ENCODE peak calls at places on chromosome 17, in six cellular contexts. One of them, this sample, is unnamed.

GRCh38 chr17:3049705-3050295 is 13.6 kb downstream of the OR1D5 start:
- DNase-seq in HEK293T: no peak
- DNase-seq in Ammon's horn: no peak
- DNase-seq in right cardiac atrium: no peak
- DNase-seq in left colon: no peak
- DNase-seq in NCI-H146: peak; percentile 22
- DNase-seq in this sample: no peak

GRCh38 chr17:69608808-69609494 is 194.5 kb downstream of the MAP2K6 start:
- DNase-seq in HEK293T: no peak
- DNase-seq in Ammon's horn: peak; percentile 36
- DNase-seq in right cardiac atrium: no peak
- DNase-seq in left colon: no peak
- DNase-seq in NCI-H146: no peak
- DNase-seq in this sample: no peak

GRCh38 chr17:34389343-34389742 is 26.3 kb upstream of the CCL1 start:
- DNase-seq in HEK293T: no peak
- DNase-seq in Ammon's horn: no peak
- DNase-seq in right cardiac atrium: no peak
- DNase-seq in left colon: no peak
- DNase-seq in NCI-H146: no peak
- DNase-seq in this sample: no peak

GRCh38 chr17:49285716-49286115 is 55.1 kb upstream of the PHOSPHO1 start:
- DNase-seq in HEK293T: no peak
- DNase-seq in Ammon's horn: no peak
- DNase-seq in right cardiac atrium: no peak
- DNase-seq in left colon: no peak
- DNase-seq in NCI-H146: no peak
- DNase-seq in this sample: no peak

GRCh38 chr17:60554377-60554788 is 28.3 kb upstream of the APPBP2 start:
- DNase-seq in HEK293T: no peak
- DNase-seq in Ammon's horn: no peak
- DNase-seq in right cardiac atrium: peak; percentile 26
- DNase-seq in left colon: no peak
- DNase-seq in NCI-H146: no peak
- DNase-seq in this sample: no peak

GRCh38 chr17:51147641-51148040 is 5.7 kb upstream of the NME1 start:
- DNase-seq in HEK293T: no peak
- DNase-seq in Ammon's horn: no peak
- DNase-seq in right cardiac atrium: no peak
- DNase-seq in left colon: no peak
- DNase-seq in NCI-H146: no peak
- DNase-seq in this sample: no peak

GRCh38 chr17:7234100-7235012 is at the start of gene DVL2:
- DNase-seq in HEK293T: peak; percentile 91
- DNase-seq in Ammon's horn: peak; percentile 98
- DNase-seq in right cardiac atrium: peak; percentile 96
- DNase-seq in left colon: peak; percentile 98
- DNase-seq in NCI-H146: peak; percentile 93
- DNase-seq in this sample: peak; percentile 96

GRCh38 chr17:75338335-75338734 is 49.1 kb upstream of the SLC25A19 start:
- DNase-seq in HEK293T: no peak
- DNase-seq in Ammon's horn: no peak
- DNase-seq in right cardiac atrium: no peak
- DNase-seq in left colon: no peak
- DNase-seq in NCI-H146: no peak
- DNase-seq in this sample: no peak

GRCh38 chr17:65523411-65523810 is 38.0 kb downstream of the AXIN2 start:
- DNase-seq in HEK293T: no peak
- DNase-seq in Ammon's horn: no peak
- DNase-seq in right cardiac atrium: no peak
- DNase-seq in left colon: no peak
- DNase-seq in NCI-H146: no peak
- DNase-seq in this sample: no peak

GRCh38 chr17:372157-373152 is 19.8 kb upstream of the RPH3AL start:
- DNase-seq in HEK293T: no peak
- DNase-seq in Ammon's horn: no peak
- DNase-seq in right cardiac atrium: no peak
- DNase-seq in left colon: no peak
- DNase-seq in NCI-H146: no peak
- DNase-seq in this sample: no peak

GRCh38 chr17:4261452-4261851 is 2.3 kb downstream of the ANKFY1 start:
- DNase-seq in HEK293T: no peak
- DNase-seq in Ammon's horn: no peak
- DNase-seq in right cardiac atrium: no peak
- DNase-seq in left colon: no peak
- DNase-seq in NCI-H146: no peak
- DNase-seq in this sample: no peak

GRCh38 chr17:74241434-74241833 is 28.1 kb downstream of the TTYH2 start:
- DNase-seq in HEK293T: no peak
- DNase-seq in Ammon's horn: peak; percentile 78
- DNase-seq in right cardiac atrium: peak; percentile 49
- DNase-seq in left colon: no peak
- DNase-seq in NCI-H146: no peak
- DNase-seq in this sample: no peak

GRCh38 chr17:80082403-80083135 is 18.8 kb upstream of the GAA start:
- DNase-seq in HEK293T: peak; percentile 87
- DNase-seq in Ammon's horn: peak; percentile 79
- DNase-seq in right cardiac atrium: peak; percentile 58
- DNase-seq in left colon: peak; percentile 64
- DNase-seq in NCI-H146: peak; percentile 72
- DNase-seq in this sample: peak; percentile 53

GRCh38 chr17:49995055-49995738 is at the start of gene DLX3:
- DNase-seq in HEK293T: peak; percentile 78
- DNase-seq in Ammon's horn: peak; percentile 18
- DNase-seq in right cardiac atrium: peak; percentile 85
- DNase-seq in left colon: peak; percentile 70
- DNase-seq in NCI-H146: peak; percentile 55
- DNase-seq in this sample: peak; percentile 84

GRCh38 chr17:7215136-7215638 is 4.4 kb downstream of the DLG4 start:
- DNase-seq in HEK293T: no peak
- DNase-seq in Ammon's horn: no peak
- DNase-seq in right cardiac atrium: no peak
- DNase-seq in left colon: no peak
- DNase-seq in NCI-H146: no peak
- DNase-seq in this sample: no peak

GRCh38 chr17:81483085-81483861 is 29.3 kb downstream of the ACTG1 start:
- DNase-seq in HEK293T: no peak
- DNase-seq in Ammon's horn: no peak
- DNase-seq in right cardiac atrium: no peak
- DNase-seq in left colon: peak; percentile 38
- DNase-seq in NCI-H146: peak; percentile 37
- DNase-seq in this sample: peak; percentile 64

GRCh38 chr17:79572136-79572915 is 38.5 kb downstream of the RBFOX3 start:
- DNase-seq in HEK293T: no peak
- DNase-seq in Ammon's horn: no peak
- DNase-seq in right cardiac atrium: no peak
- DNase-seq in left colon: no peak
- DNase-seq in NCI-H146: no peak
- DNase-seq in this sample: no peak

GRCh38 chr17:81573794-81574642 is 21.9 kb upstream of the FAAP100 start:
- DNase-seq in HEK293T: no peak
- DNase-seq in Ammon's horn: no peak
- DNase-seq in right cardiac atrium: no peak
- DNase-seq in left colon: no peak
- DNase-seq in NCI-H146: no peak
- DNase-seq in this sample: no peak

GRCh38 chr17:72386619-72387237 is 265.9 kb downstream of the SOX9 start:
- DNase-seq in HEK293T: no peak
- DNase-seq in Ammon's horn: no peak
- DNase-seq in right cardiac atrium: no peak
- DNase-seq in left colon: no peak
- DNase-seq in NCI-H146: peak; percentile 47
- DNase-seq in this sample: no peak

GRCh38 chr17:60345233-60345632 is 46.7 kb downstream of the USP32 start:
- DNase-seq in HEK293T: peak; percentile 12
- DNase-seq in Ammon's horn: no peak
- DNase-seq in right cardiac atrium: no peak
- DNase-seq in left colon: no peak
- DNase-seq in NCI-H146: no peak
- DNase-seq in this sample: no peak

GRCh38 chr17:77188084-77189066 is 47.6 kb downstream of the SEC14L1 start:
- DNase-seq in HEK293T: no peak
- DNase-seq in Ammon's horn: no peak
- DNase-seq in right cardiac atrium: no peak
- DNase-seq in left colon: no peak
- DNase-seq in NCI-H146: no peak
- DNase-seq in this sample: no peak

GRCh38 chr17:70855401-70856054 is 686.2 kb downstream of the KCNJ2 start:
- DNase-seq in HEK293T: peak; percentile 13
- DNase-seq in Ammon's horn: no peak
- DNase-seq in right cardiac atrium: no peak
- DNase-seq in left colon: no peak
- DNase-seq in NCI-H146: peak; percentile 92
- DNase-seq in this sample: no peak

GRCh38 chr17:7394452-7395191 is at the start of gene PLSCR3:
- DNase-seq in HEK293T: peak; percentile 89
- DNase-seq in Ammon's horn: peak; percentile 86
- DNase-seq in right cardiac atrium: peak; percentile 91
- DNase-seq in left colon: peak; percentile 89
- DNase-seq in NCI-H146: peak; percentile 88
- DNase-seq in this sample: peak; percentile 95

GRCh38 chr17:78111727-78112507 is 16.6 kb downstream of the TMC6 start:
- DNase-seq in HEK293T: no peak
- DNase-seq in Ammon's horn: no peak
- DNase-seq in right cardiac atrium: no peak
- DNase-seq in left colon: no peak
- DNase-seq in NCI-H146: no peak
- DNase-seq in this sample: no peak

GRCh38 chr17:17121162-17121561 is 78.9 kb downstream of the MPRIP start:
- DNase-seq in HEK293T: no peak
- DNase-seq in Ammon's horn: peak; percentile 36
- DNase-seq in right cardiac atrium: no peak
- DNase-seq in left colon: no peak
- DNase-seq in NCI-H146: no peak
- DNase-seq in this sample: no peak

GRCh38 chr17:48841395-48841831 is 10.6 kb downstream of the CALCOCO2 start:
- DNase-seq in HEK293T: no peak
- DNase-seq in Ammon's horn: peak; percentile 77
- DNase-seq in right cardiac atrium: no peak
- DNase-seq in left colon: no peak
- DNase-seq in NCI-H146: no peak
- DNase-seq in this sample: no peak

GRCh38 chr17:78374189-78374588 is 4.3 kb upstream of the PGS1 start:
- DNase-seq in HEK293T: no peak
- DNase-seq in Ammon's horn: no peak
- DNase-seq in right cardiac atrium: no peak
- DNase-seq in left colon: no peak
- DNase-seq in NCI-H146: no peak
- DNase-seq in this sample: no peak